ENCODE peak calls at places on chromosomes 1 and 21, in nine cellular contexts. D, J, L, Q, Z, T, R, S and A are unnamed samples.
A peak's percentile ranks its signal among the peaks of the same experiment; 100 is the strongest.

GRCh38 chr1:61142726-61143500 is 60.6 kb downstream of the NFIA start:
- DNase-seq in R (peak; percentile 69), S (no peak), T (no peak), L (no peak), J (no peak), D (no peak), Q (no peak), Z (no peak), A (no peak)

GRCh38 chr1:189211742-189212141 is 1265.9 kb downstream of the BRINP3 start:
- DNase-seq in R (peak; percentile 49), Q (no peak), J (no peak), L (peak; percentile 69), Z (peak; percentile 13), T (no peak), S (no peak), D (no peak), A (no peak)

GRCh38 chr1:205382561-205382960 is 25.8 kb upstream of the KLHDC8A start:
- DNase-seq in T (no peak), Q (no peak), L (no peak), D (no peak), R (no peak), Z (no peak), S (no peak), J (no peak), A (no peak)

GRCh38 chr1:109201123-109201703 is 12.5 kb upstream of the SARS1 start:
- DNase-seq in T (no peak), J (peak; percentile 51), Q (no peak), D (peak; percentile 79), R (peak; percentile 95), Z (peak; percentile 91), S (no peak), L (peak; percentile 96), A (peak; percentile 73)

GRCh38 chr1:10796029-10796944 is at the start of gene CASZ1:
- DNase-seq in T (peak; percentile 62), Z (peak; percentile 84), D (peak; percentile 66), J (peak; percentile 51), S (no peak), R (peak; percentile 95), L (peak; percentile 86), Q (peak; percentile 88), A (peak; percentile 48)

GRCh38 chr1:213326666-213327317 is 275.8 kb downstream of the RPS6KC1 start:
- DNase-seq in D (peak; percentile 41), S (no peak), Z (peak; percentile 73), T (no peak), L (peak; percentile 77), R (peak; percentile 75), Q (no peak), J (no peak), A (no peak)

GRCh38 chr1:119324198-119324597 is 44.4 kb upstream of the HAO2 start:
- DNase-seq in Q (no peak), L (no peak), J (no peak), S (no peak), D (no peak), T (no peak), Z (no peak), R (no peak), A (no peak)

GRCh38 chr1:55081188-55081904 is 42.0 kb downstream of the PCSK9 start:
- DNase-seq in D (peak; percentile 36), S (no peak), T (no peak), L (peak; percentile 84), J (no peak), Q (no peak), Z (peak; percentile 89), R (peak; percentile 22), A (no peak)

DNA sequence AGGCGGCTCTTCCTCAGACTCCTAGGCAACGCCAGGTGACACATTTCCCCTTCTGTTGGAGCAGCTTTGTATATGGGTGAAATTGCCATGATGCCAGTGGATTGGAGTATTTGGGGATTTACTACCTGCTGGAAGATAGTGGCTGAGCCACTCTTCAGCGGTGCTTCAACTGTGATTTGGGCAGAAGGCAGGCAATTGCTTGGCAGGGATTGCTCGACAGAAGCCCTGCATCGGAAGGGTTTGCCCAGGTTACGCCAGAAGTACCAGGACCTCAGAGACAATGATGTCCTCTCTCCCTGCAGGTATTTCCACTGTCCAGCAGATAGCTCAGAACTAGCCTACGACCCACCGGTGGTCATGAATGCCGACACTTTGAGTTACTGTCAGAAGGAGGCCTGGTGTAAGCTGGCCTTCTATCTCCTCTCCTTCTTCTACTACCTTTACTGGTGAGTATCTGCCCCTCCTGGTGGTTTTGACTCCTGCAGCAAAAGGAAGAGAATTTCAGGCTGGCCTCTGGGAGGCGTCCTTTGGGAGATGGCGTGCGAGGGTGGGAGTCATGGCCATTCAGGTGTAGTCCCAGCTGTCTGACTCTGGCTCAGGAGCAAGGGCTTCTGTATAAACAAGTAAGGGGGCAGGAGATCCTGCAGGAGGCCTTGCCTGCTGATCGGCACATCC is 118.3 kb downstream of the CNIH3 start:
- DNase-seq in T (no peak), Z (no peak), D (no peak), S (no peak), R (no peak), L (no peak), Q (no peak), J (no peak), A (no peak)
- TF ChIP-seq CTCF in T (no peak), Z (peak; percentile 26), D (peak; percentile 35), S (no peak), R (no peak), L (no peak), Q (no peak), J (no peak), A (no peak)

GRCh38 chr1:192998536-192998935 is 60.6 kb downstream of the UCHL5 start:
- DNase-seq in T (no peak), Q (no peak), S (no peak), J (no peak), L (no peak), D (no peak), R (no peak), Z (no peak), A (no peak)
- TF ChIP-seq CTCF in T (peak; percentile 60), Q (no peak), S (peak; percentile 64), J (peak; percentile 31), L (peak; percentile 5), D (peak; percentile 52), R (peak; percentile 8), Z (peak; percentile 36), A (no peak)

GRCh38 chr21:23574932-23575331 is 2032.3 kb downstream of the MRPL39 start:
- DNase-seq in D (no peak), L (no peak), J (no peak), S (no peak), T (no peak), Q (no peak), R (no peak), Z (no peak), A (no peak)

GRCh38 chr21:23579573-23579972 is 2027.7 kb downstream of the MRPL39 start:
- DNase-seq in S (no peak), T (no peak), Q (no peak), R (no peak), J (no peak), L (no peak), Z (no peak), D (no peak), A (no peak)

GRCh38 chr21:23578027-23578426 is 2029.3 kb downstream of the MRPL39 start:
- DNase-seq in J (no peak), D (no peak), Z (no peak), S (no peak), R (no peak), Q (no peak), L (no peak), T (no peak), A (no peak)
- TF ChIP-seq CTCF in J (no peak), D (no peak), Z (no peak), S (no peak), R (no peak), Q (no peak), L (no peak), T (no peak), A (no peak)

GRCh38 chr1:56390934-56391731 is 188.2 kb downstream of the PLPP3 start:
- DNase-seq in T (no peak), Q (no peak), L (no peak), R (no peak), J (no peak), S (no peak), Z (no peak), D (no peak), A (no peak)
- TF ChIP-seq CTCF in T (no peak), Q (no peak), L (no peak), R (no peak), J (no peak), S (no peak), Z (no peak), D (no peak), A (no peak)

DNA sequence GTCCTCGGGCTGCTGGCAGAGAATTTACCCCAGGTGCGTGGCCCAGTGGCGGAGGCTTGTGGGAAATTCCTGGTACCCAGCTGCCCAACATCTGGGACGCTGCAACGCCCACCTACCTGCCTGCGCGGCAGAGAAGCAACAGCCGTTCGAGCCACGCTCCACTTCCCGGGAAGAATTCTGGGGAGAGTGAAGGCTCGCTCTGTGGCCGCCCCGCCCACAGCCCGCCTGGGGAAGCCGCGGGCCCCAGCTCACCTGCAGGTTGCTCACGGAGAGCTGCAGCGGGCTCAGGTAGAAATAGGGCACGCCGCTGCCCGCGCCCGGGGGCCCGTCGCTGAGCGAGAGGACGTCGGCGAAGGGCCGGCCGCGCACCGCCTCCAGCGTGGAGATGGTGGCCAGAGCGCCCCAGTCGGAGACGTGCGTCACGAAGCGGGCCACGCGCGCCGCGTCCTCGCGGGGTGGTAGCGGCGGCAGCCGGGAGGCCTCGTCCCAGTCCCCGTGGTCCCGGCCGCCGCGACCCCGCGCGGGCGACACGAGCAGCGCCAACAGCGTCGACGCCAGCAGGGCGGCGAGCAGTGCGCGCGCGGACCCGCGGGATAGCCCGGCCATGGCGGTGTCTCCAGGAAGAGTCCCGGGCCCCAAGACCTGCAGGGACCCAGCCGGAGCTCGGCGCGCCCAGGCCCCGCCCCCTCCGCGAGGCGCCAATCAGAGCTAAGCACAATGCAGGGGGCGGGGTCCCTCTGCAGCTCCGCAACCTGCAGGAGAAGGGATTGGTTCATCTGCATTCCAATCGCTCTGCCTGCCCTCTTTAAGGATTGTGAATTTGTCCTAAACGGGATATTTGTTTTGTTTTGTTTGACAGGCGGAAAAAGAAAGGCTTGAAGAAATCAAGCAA is at the start of gene CREG1:
- DNase-seq in Q (peak; percentile 94), D (peak; percentile 82), L (peak; percentile 78), S (peak; percentile 85), Z (peak; percentile 93), T (no peak), J (peak; percentile 52), R (peak; percentile 97), A (peak; percentile 96)
- TF ChIP-seq CTCF in Q (no peak), D (peak; percentile 28), L (no peak), S (no peak), Z (no peak), T (no peak), J (no peak), R (no peak), A (no peak)